ENCODE peak calls at places on chromosomes 16 and 17, in five cellular contexts. M is HCT116, V is GM12878, Z is K562, F is HepG2. B is an unnamed sample.

GRCh38 chr16:83143788-83144187 is 517.0 kb downstream of the CDH13 start:
- DNase-seq in M (no peak), V (no peak), Z (no peak), F (peak; percentile 13), B (no peak)

GRCh38 chr17:60127068-60128064 is 22.4 kb upstream of the CA4 start:
- DNase-seq in M (no peak), V (no peak), Z (no peak), F (no peak), B (no peak)

GRCh38 chr16:48318630-48319029 is 66.6 kb downstream of the SIAH1 start:
- DNase-seq in M (no peak), V (peak; percentile 23), Z (no peak), F (no peak), B (peak; percentile 38)

GRCh38 chr17:40122944-40123810 is 1.4 kb downstream of the MSL1 start:
- DNase-seq in M (no peak), V (no peak), Z (peak; percentile 74), F (no peak), B (peak; percentile 85)

GRCh38 chr16:81632392-81633146 is 146.5 kb upstream of the PLCG2 start:
- DNase-seq in M (peak; percentile 93), V (no peak), Z (peak; percentile 74), F (no peak), B (no peak)

GRCh38 chr16:88810868-88811599 is 694 bp downstream of the APRT start:
- DNase-seq in M (peak; percentile 81), V (no peak), Z (peak; percentile 68), F (peak; percentile 73), B (no peak)

GRCh38 chr17:82006468-82007227 is 16.0 kb downstream of the CENPX start:
- DNase-seq in M (no peak), V (no peak), Z (no peak), F (no peak), B (no peak)

GRCh38 chr16:88511911-88512310 is 58.3 kb upstream of the ZC3H18 start:
- DNase-seq in M (no peak), V (no peak), Z (no peak), F (no peak), B (no peak)

GRCh38 chr16:64773638-64774037 is 348.2 kb downstream of the CDH11 start:
- DNase-seq in M (no peak), V (no peak), Z (no peak), F (no peak), B (no peak)

GRCh38 chr16:87367556-87367955 is 16.0 kb downstream of the FBXO31 start:
- DNase-seq in M (no peak), V (no peak), Z (no peak), F (no peak), B (no peak)

GRCh38 chr16:3580686-3581085 is 3.5 kb upstream of the NLRC3 start:
- DNase-seq in M (no peak), V (no peak), Z (no peak), F (no peak), B (no peak)

GRCh38 chr16:72958522-72959076 is 89.3 kb downstream of the ZFHX3 start:
- DNase-seq in M (no peak), V (no peak), Z (no peak), F (no peak), B (no peak)

GRCh38 chr17:2808367-2809335 is 12.4 kb downstream of the RAP1GAP2 start:
- DNase-seq in M (no peak), V (no peak), Z (no peak), F (no peak), B (no peak)

GRCh38 chr17:68431661-68432071 is 25.6 kb downstream of the WIPI1 start:
- DNase-seq in M (peak; percentile 39), V (no peak), Z (no peak), F (peak; percentile 25), B (no peak)

GRCh38 chr17:50060951-50061712 is 5.2 kb downstream of the ITGA3 start:
- DNase-seq in M (no peak), V (no peak), Z (no peak), F (no peak), B (no peak)

GRCh38 chr17:57766307-57766943 is 21.3 kb upstream of the CCDC182 start:
- DNase-seq in M (no peak), V (no peak), Z (no peak), F (no peak), B (no peak)

GRCh38 chr16:66084306-66084705 is 282.2 kb upstream of the CDH5 start:
- DNase-seq in M (no peak), V (no peak), Z (no peak), F (no peak), B (no peak)

GRCh38 chr16:78791011-78791410 is 691.6 kb downstream of the WWOX start:
- DNase-seq in M (no peak), V (no peak), Z (no peak), F (no peak), B (no peak)

GRCh38 chr16:49026566-49026965 is 255.1 kb downstream of the CBLN1 start:
- DNase-seq in M (no peak), V (no peak), Z (no peak), F (no peak), B (no peak)

GRCh38 chr17:39600469-39601009 is 7.2 kb downstream of the NEUROD2 start:
- DNase-seq in M (no peak), V (no peak), Z (no peak), F (no peak), B (no peak)

GRCh38 chr16:49022351-49022963 is 259.2 kb downstream of the CBLN1 start:
- DNase-seq in M (no peak), V (no peak), Z (no peak), F (no peak), B (no peak)

GRCh38 chr16:7137560-7138330 is 194.9 kb upstream of the RBFOX1 start:
- DNase-seq in M (no peak), V (no peak), Z (no peak), F (peak; percentile 49), B (no peak)

GRCh38 chr17:76840443-76840767 is 27.8 kb upstream of the MGAT5B start:
- DNase-seq in M (no peak), V (no peak), Z (no peak), F (no peak), B (peak; percentile 59)

GRCh38 chr17:40194821-40195220 is 17.6 kb downstream of the RAPGEFL1 start:
- DNase-seq in M (no peak), V (no peak), Z (no peak), F (no peak), B (no peak)

GRCh38 chr17:48478224-48479013 is 48.4 kb upstream of the SKAP1 start:
- DNase-seq in M (no peak), V (peak; percentile 84), Z (peak; percentile 82), F (no peak), B (no peak)

GRCh38 chr17:43879723-43880419 is 27.5 kb downstream of the MPP2 start:
- DNase-seq in M (no peak), V (no peak), Z (no peak), F (no peak), B (no peak)

GRCh38 chr17:68175416-68175815 is 72.4 kb upstream of the AMZ2 start:
- DNase-seq in M (no peak), V (no peak), Z (no peak), F (no peak), B (peak; percentile 24)

GRCh38 chr16:48537275-48537674 is 72.7 kb downstream of the N4BP1 start:
- DNase-seq in M (no peak), V (no peak), Z (no peak), F (no peak), B (peak; percentile 41)

GRCh38 chr16:64153718-64154117 is 968.1 kb downstream of the CDH11 start:
- DNase-seq in M (no peak), V (no peak), Z (no peak), F (no peak), B (no peak)

GRCh38 chr16:14470788-14471187 is 159.3 kb downstream of the PARN start:
- DNase-seq in M (no peak), V (no peak), Z (no peak), F (no peak), B (no peak)
- TF ChIP-seq MAX in M (no peak), V (no peak), Z (no peak), F (no peak), B (no peak)

GRCh38 chr16:27690604-27691003 is 140.7 kb downstream of the KATNIP start:
- DNase-seq in M (peak; percentile 21), V (no peak), Z (peak; percentile 71), F (peak; percentile 26), B (no peak)
- TF ChIP-seq SRF in M (no peak), V (no peak), Z (no peak), F (no peak), B (no peak)

GRCh38 chr16:54766355-54766754 is 164.3 kb upstream of the IRX5 start:
- DNase-seq in M (no peak), V (no peak), Z (no peak), F (no peak), B (no peak)
- TF ChIP-seq MAX in M (no peak), V (no peak), Z (no peak), F (no peak), B (no peak)

GRCh38 chr17:79561486-79562116 is 49.2 kb downstream of the RBFOX3 start:
- DNase-seq in M (no peak), V (no peak), Z (no peak), F (no peak), B (no peak)

GRCh38 chr17:79563237-79564013 is 47.4 kb downstream of the RBFOX3 start:
- DNase-seq in M (peak; percentile 61), V (no peak), Z (no peak), F (no peak), B (no peak)

GRCh38 chr17:79562806-79563141 is 48.1 kb downstream of the RBFOX3 start:
- DNase-seq in M (no peak), V (no peak), Z (no peak), F (no peak), B (no peak)

GRCh38 chr17:79560527-79560926 is 50.3 kb downstream of the RBFOX3 start:
- DNase-seq in M (no peak), V (no peak), Z (no peak), F (no peak), B (no peak)

GRCh38 chr17:79562117-79562805 is 48.6 kb downstream of the RBFOX3 start:
- DNase-seq in M (no peak), V (no peak), Z (no peak), F (no peak), B (no peak)
- TF ChIP-seq SRF in M (no peak), V (no peak), Z (no peak), F (no peak), B (no peak)

GRCh38 chr16:1153480-1154160 is 714 bp downstream of the CACNA1H start:
- DNase-seq in M (no peak), V (no peak), Z (no peak), F (no peak), B (no peak)

GRCh38 chr16:1151424-1152122 is 1.3 kb upstream of the CACNA1H start:
- DNase-seq in M (no peak), V (no peak), Z (no peak), F (no peak), B (no peak)

GRCh38 chr16:1150511-1150982 is 2.4 kb upstream of the CACNA1H start:
- DNase-seq in M (peak; percentile 60), V (no peak), Z (peak; percentile 59), F (peak; percentile 40), B (no peak)

GRCh38 chr16:1152651-1153259 is at the start of gene CACNA1H:
- DNase-seq in M (no peak), V (no peak), Z (peak; percentile 95), F (no peak), B (no peak)

DNA sequence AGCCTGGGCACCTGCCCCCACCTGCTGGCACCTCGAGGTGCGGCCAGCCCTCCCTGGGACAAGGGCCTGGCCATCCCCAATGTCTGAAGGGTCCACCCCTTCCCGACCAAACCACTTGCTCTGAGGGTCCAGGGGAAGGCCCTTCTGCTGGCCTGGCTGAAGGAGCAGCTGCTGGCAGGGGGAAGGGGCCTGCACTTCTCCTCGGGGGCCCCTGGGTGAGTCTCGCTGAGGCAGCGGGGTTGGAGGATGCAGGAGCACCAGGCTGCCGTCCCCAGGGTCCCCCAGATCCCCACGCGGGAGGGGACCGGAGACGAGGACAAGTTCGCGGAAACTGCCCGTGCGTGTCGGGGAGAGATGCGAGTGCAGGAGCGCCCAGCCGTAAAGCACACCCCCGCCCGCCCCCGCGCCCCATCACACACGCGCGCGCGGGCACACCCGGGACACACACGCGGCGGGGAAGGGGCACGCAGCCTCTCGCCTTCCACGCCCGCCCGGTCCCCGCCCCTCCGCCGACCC is 725 bp upstream of the CACNA1H start:
- DNase-seq in M (no peak), V (no peak), Z (no peak), F (no peak), B (no peak)
- TF ChIP-seq MAX in M (no peak), V (no peak), Z (no peak), F (no peak), B (no peak)

B was measured in H1.